ENCODE peak calls at places on chromosome 11, in seven cellular contexts. S, G, B, J, P, C and L are unnamed samples.

GRCh38 chr11:82823635-82824614 is 76.3 kb downstream of the PRCP start:
- DNase-seq in G (no peak), B (no peak), J (no peak), P (no peak), C (no peak), S (no peak), L (no peak)

GRCh38 chr11:33904128-33904527 is 12.3 kb upstream of the LMO2 start:
- DNase-seq in B (no peak), S (no peak), P (no peak), J (no peak), G (no peak), C (no peak), L (no peak)

GRCh38 chr11:126917531-126918204 is 82.9 kb downstream of the KIRREL3 start:
- DNase-seq in G (peak; percentile 70), J (no peak), P (no peak), B (no peak), S (peak; percentile 52), C (no peak), L (no peak)

GRCh38 chr11:19232910-19233503 is 7.7 kb downstream of the E2F8 start:
- DNase-seq in S (peak; percentile 31), P (no peak), G (peak; percentile 87), B (no peak), J (no peak), C (no peak), L (no peak)

GRCh38 chr11:25566298-25567200 is 765.4 kb upstream of the ANO3 start:
- DNase-seq in G (no peak), J (peak; percentile 51), B (no peak), S (no peak), P (peak; percentile 20), C (peak; percentile 26), L (no peak)

GRCh38 chr11:70953720-70954119 is 298.7 kb downstream of the SHANK2 start:
- DNase-seq in S (no peak), P (no peak), G (no peak), C (no peak), J (no peak), B (no peak), L (no peak)

GRCh38 chr11:113178671-113179070 is 135.7 kb upstream of the TTC12 start:
- DNase-seq in G (no peak), B (peak; percentile 25), C (no peak), P (no peak), S (no peak), J (no peak), L (no peak)

GRCh38 chr11:61195710-61196109 is 7.6 kb upstream of the PGA3 start:
- DNase-seq in J (no peak), P (no peak), C (no peak), S (no peak), B (no peak), G (no peak), L (no peak)

GRCh38 chr11:43164831-43165230 is 147.0 kb upstream of the API5 start:
- DNase-seq in S (no peak), P (no peak), G (no peak), J (no peak), B (no peak), C (no peak), L (no peak)

GRCh38 chr11:61679893-61680621 is at the start of gene DAGLA:
- DNase-seq in S (peak; percentile 66), J (peak; percentile 85), P (peak; percentile 60), B (peak; percentile 76), G (peak; percentile 81), C (peak; percentile 82), L (no peak)

DNA sequence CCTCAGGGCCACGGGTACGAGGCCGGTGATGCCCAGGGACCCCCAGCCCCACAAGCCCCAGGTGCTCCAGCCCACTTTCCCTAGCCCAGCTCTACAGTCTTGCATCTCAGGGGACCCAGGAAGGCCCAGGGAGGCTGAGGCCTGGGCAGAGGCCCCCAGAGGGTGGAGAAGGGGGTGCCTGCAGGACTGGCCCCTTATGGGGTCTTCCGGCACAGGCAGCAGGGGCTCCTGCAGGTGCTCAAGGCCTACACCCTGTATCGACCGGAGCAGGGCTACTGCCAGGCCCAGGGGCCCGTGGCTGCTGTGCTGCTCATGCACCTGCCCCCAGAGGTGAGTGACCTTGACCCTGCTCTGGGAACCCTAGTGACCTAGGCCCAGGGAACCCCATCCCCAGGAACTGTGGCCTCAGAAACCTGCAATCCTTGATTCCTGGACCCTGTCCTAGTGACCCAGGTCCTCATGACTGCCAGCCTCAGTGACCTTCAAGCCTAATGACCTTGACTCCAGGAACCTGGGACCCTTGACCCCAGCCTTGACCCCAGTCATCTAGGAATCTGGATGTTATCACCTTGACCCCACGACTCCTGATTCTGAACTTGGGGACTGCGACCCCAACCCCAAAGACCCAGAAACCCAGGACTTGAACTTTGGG is 1.9 kb downstream of the TBC1D10C start:
- DNase-seq in J (no peak), S (no peak), G (no peak), P (no peak), B (no peak), C (no peak), L (no peak)
- H3K4me3 ChIP-seq in J (no peak overlapping the region), S (no peak overlapping the region), G (no peak overlapping the region), P (no peak overlapping the region), B (no peak overlapping the region), C (peak overlapping the region; percentile 55), L (no peak overlapping the region)

GRCh38 chr11:20592741-20593140 is 6.7 kb upstream of the SLC6A5 start:
- DNase-seq in G (no peak), P (no peak), C (no peak), J (no peak), S (no peak), B (no peak), L (no peak)
- H3K27ac ChIP-seq in G (no peak overlapping the region), P (no peak overlapping the region), C (no peak overlapping the region), J (no peak overlapping the region), S (no peak overlapping the region), B (no peak overlapping the region), L (no peak overlapping the region)

GRCh38 chr11:96339704-96340554 is 3.1 kb downstream of the MAML2 start:
- DNase-seq in B (no peak), C (no peak), J (no peak), P (no peak), S (no peak), G (no peak), L (no peak)
- TF ChIP-seq CTCF in B (no peak), C (no peak), J (no peak), P (no peak), S (no peak), G (no peak), L (no peak)

GRCh38 chr11:76205252-76206076 is 838 bp downstream of the WNT11 start:
- DNase-seq in J (no peak), B (peak; percentile 69), S (no peak), C (no peak), P (no peak), G (no peak), L (no peak)
- H3K4me3 ChIP-seq in J (peak overlapping the region; percentile 73), B (peak overlapping the region; percentile 40), S (peak overlapping the region; percentile 60), C (peak overlapping the region; percentile 72), P (peak overlapping the region; percentile 46), G (peak overlapping the region; percentile 67), L (peak overlapping the region; percentile 72)

DNA sequence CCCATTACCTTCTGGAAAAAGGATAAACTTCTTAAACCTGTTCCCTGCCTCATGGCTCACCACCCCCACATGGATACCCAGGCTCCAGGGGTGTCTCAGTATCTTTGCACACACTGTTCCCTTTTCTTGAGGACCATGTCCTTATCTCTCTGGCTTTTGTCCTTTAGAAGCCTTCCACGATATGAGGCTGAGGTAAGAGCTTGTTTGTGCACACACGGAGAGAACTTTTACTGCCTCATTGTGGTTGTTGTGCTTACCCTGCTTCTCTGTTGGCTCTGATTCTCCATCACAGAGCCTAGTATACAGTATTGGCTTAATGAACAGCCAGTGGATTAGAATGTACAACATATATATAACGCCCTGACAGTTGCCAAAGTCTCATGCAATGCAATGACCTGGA is 117.5 kb downstream of the PLEKHA7 start:
- DNase-seq in G (no peak), B (no peak), J (no peak), P (no peak), C (no peak), S (no peak), L (no peak)
- H3K27ac ChIP-seq in G (no peak overlapping the region), B (no peak overlapping the region), J (no peak overlapping the region), P (no peak overlapping the region), C (no peak overlapping the region), S (no peak overlapping the region), L (no peak overlapping the region)

GRCh38 chr11:11078344-11078743 is 220.5 kb upstream of the ZBED5 start:
- DNase-seq in C (no peak), G (peak; percentile 23), B (no peak), P (no peak), S (no peak), J (no peak), L (no peak)
- TF ChIP-seq CTCF in C (no peak), G (peak; percentile 45), B (peak; percentile 5), P (no peak), S (peak; percentile 21), J (no peak), L (no peak)

DNA sequence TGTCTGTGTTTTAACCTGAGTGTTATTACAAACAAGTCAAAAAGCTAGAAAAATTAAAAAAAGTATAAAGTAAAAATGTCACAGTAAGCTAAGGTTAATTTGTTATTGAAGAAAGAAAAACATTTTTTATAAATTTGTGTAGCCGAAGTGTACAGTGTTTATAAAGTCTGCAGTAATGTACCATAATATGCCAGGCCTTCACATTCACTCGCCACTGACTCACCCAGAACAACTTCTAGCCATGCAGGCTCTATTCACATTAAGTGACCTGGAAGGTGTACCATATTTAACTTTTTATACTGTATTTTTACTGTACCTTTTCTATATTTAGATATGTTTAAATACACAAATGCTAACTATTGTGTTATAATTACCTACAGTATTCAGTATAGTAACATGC is 14.7 kb upstream of the FDX1 start:
- DNase-seq in S (no peak), P (no peak), J (no peak), C (no peak), G (no peak), B (no peak), L (no peak)
- H3K4me3 ChIP-seq in S (no peak overlapping the region), P (no peak overlapping the region), J (no peak overlapping the region), C (no peak overlapping the region), G (no peak overlapping the region), B (no peak overlapping the region), L (no peak overlapping the region)

DNA sequence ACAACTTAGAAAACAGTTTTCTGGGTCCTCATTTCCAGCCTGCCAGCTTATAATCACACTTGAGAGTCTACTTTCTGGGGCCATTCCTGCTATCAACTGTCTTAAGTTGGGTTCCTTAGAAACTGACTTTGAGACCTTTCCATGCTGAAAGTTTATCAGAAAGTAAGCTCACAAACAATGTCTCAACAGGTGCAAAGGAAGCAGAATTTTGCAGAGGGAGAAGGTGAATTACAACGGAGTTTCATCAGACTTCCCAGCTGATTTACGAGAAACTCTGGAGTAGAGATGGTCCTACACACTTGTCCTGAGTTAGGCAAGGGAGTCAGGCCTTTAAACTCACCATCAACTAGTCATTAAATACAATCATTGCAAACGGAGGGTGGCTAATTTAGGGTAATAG is 4.7 kb upstream of the OR52I2 start:
- DNase-seq in J (no peak), P (no peak), S (no peak), G (no peak), C (no peak), B (no peak), L (no peak)
- H3K27ac ChIP-seq in J (no peak overlapping the region), P (no peak overlapping the region), S (no peak overlapping the region), G (no peak overlapping the region), C (no peak overlapping the region), B (no peak overlapping the region), L (no peak overlapping the region)